ENCODE peak calls at places on chromosome 17, in five cellular contexts. One of them, this sample, is unnamed.
A peak's percentile ranks its signal among the peaks of the same experiment; 100 is the strongest.

GRCh38 chr17:63142836-63143235 is 176.8 kb downstream of the TANC2 start:
- DNase-seq in IMR-90: no peak
- DNase-seq in amniotic stem cell: no peak
- DNase-seq in Daoy: no peak
- DNase-seq in hippocampal formation: no peak
- DNase-seq in this sample: peak; percentile 15

GRCh38 chr17:63785556-63785955 is 11.6 kb downstream of the DDX42 start:
- DNase-seq in IMR-90: peak; percentile 78
- DNase-seq in amniotic stem cell: no peak
- DNase-seq in Daoy: no peak
- DNase-seq in hippocampal formation: no peak
- DNase-seq in this sample: peak; percentile 19

GRCh38 chr17:17155568-17155967 is 50.6 kb downstream of the PLD6 start:
- DNase-seq in IMR-90: no peak
- DNase-seq in amniotic stem cell: no peak
- DNase-seq in Daoy: peak; percentile 29
- DNase-seq in hippocampal formation: no peak
- DNase-seq in this sample: no peak

GRCh38 chr17:63973247-63973646 is 529 bp upstream of the SCN4A start:
- DNase-seq in IMR-90: no peak
- DNase-seq in amniotic stem cell: no peak
- DNase-seq in Daoy: no peak
- DNase-seq in hippocampal formation: no peak
- DNase-seq in this sample: no peak

GRCh38 chr17:71633391-71633849 is 487.4 kb upstream of the SOX9 start:
- DNase-seq in IMR-90: peak; percentile 92
- DNase-seq in amniotic stem cell: no peak
- DNase-seq in Daoy: peak; percentile 56
- DNase-seq in hippocampal formation: no peak
- DNase-seq in this sample: peak; percentile 85

GRCh38 chr17:79633937-79634813 is 23.3 kb upstream of the RBFOX3 start:
- DNase-seq in IMR-90: no peak
- DNase-seq in amniotic stem cell: no peak
- DNase-seq in Daoy: no peak
- DNase-seq in hippocampal formation: no peak
- DNase-seq in this sample: no peak

GRCh38 chr17:34736611-34737010 is 157.2 kb downstream of the TMEM132E start:
- DNase-seq in IMR-90: no peak
- DNase-seq in amniotic stem cell: no peak
- DNase-seq in Daoy: no peak
- DNase-seq in hippocampal formation: no peak
- DNase-seq in this sample: no peak

GRCh38 chr17:20059728-20060188 is 50.6 kb downstream of the SPECC1 start:
- DNase-seq in IMR-90: peak; percentile 23
- DNase-seq in amniotic stem cell: no peak
- DNase-seq in Daoy: peak; percentile 37
- DNase-seq in hippocampal formation: no peak
- DNase-seq in this sample: peak; percentile 26

GRCh38 chr17:39662551-39663339 is 2.4 kb upstream of the TCAP start:
- DNase-seq in IMR-90: no peak
- DNase-seq in amniotic stem cell: no peak
- DNase-seq in Daoy: no peak
- DNase-seq in hippocampal formation: no peak
- DNase-seq in this sample: no peak

GRCh38 chr17:57665696-57666095 is 79.4 kb downstream of the CCDC182 start:
- DNase-seq in IMR-90: no peak
- DNase-seq in amniotic stem cell: no peak
- DNase-seq in Daoy: no peak
- DNase-seq in hippocampal formation: no peak
- DNase-seq in this sample: no peak

GRCh38 chr17:30824002-30824355 is 513 bp downstream of the CRLF3 start:
- DNase-seq in IMR-90: no peak
- DNase-seq in amniotic stem cell: no peak
- DNase-seq in Daoy: no peak
- DNase-seq in hippocampal formation: no peak
- DNase-seq in this sample: peak; percentile 14

This sample was measured in RPMI7951.